ENCODE peak calls at places on chromosome 7, in eight cellular contexts. Z is keratinocyte, F is heart left ventricle, L is HCT116, E is Panc1, J is H1, O is spleen, R is Peyer's patch. W is an unnamed sample. For H3K9me3, the result is how much of the 10 kb centered on the place peaks cover.

GRCh38 chr7:45610019-45610418 is 35.9 kb downstream of the ADCY1 start:
- DNase-seq in J (no peak), F (no peak), Z (no peak), R (no peak), L (no peak), E (no peak), O (no peak), W (no peak)

GRCh38 chr7:46383605-46384004 is 462.5 kb upstream of the IGFBP3 start:
- DNase-seq in J (no peak), F (no peak), E (no peak), Z (peak), O (no peak), R (no peak), L (no peak), W (no peak)

GRCh38 chr7:131231381-131232220 is 96.1 kb upstream of the MKLN1 start:
- DNase-seq in J (no peak), L (no peak), R (no peak), E (no peak), O (peak), Z (no peak), F (no peak), W (peak)

GRCh38 chr7:76206633-76207032 is 4.9 kb downstream of the SRRM3 start:
- DNase-seq in Z (no peak), O (no peak), R (no peak), E (no peak), L (no peak), F (no peak), J (no peak), W (no peak)

GRCh38 chr7:107725138-107725740 is 18.7 kb upstream of the CBLL1 start:
- DNase-seq in E (peak), O (no peak), Z (peak), J (no peak), L (peak), R (no peak), F (no peak), W (peak)

GRCh38 chr7:31767686-31768358 is 80.8 kb downstream of the PPP1R17 start:
- DNase-seq in E (no peak), J (peak), O (no peak), Z (no peak), L (no peak), F (no peak), R (no peak), W (no peak)

GRCh38 chr7:1920266-1920681 is 250.2 kb downstream of the ELFN1 start:
- DNase-seq in R (no peak), F (no peak), O (peak), J (no peak), E (no peak), Z (no peak), L (no peak), W (no peak)

GRCh38 chr7:132347129-132347528 is 229.1 kb downstream of the PLXNA4 start:
- DNase-seq in J (no peak), E (no peak), Z (no peak), R (no peak), O (no peak), L (no peak), F (no peak), W (no peak)

GRCh38 chr7:31443457-31443856 is 70.4 kb upstream of the ITPRID1 start:
- DNase-seq in E (peak), F (no peak), L (peak), J (no peak), Z (peak), O (no peak), R (no peak), W (no peak)

GRCh38 chr7:36188266-36188665 is 35.2 kb downstream of the EEPD1 start:
- DNase-seq in E (no peak), Z (no peak), J (no peak), O (no peak), L (no peak), R (no peak), F (no peak), W (no peak)

GRCh38 chr7:115122388-115122787 is 200.5 kb downstream of the MDFIC start:
- DNase-seq in Z (no peak), F (no peak), E (no peak), L (no peak), J (no peak), R (no peak), O (no peak), W (no peak)

GRCh38 chr7:153422291-153423189 is 629.7 kb upstream of the DPP6 start:
- DNase-seq in E (no peak), Z (no peak), O (no peak), R (no peak), J (no peak), L (no peak), F (no peak), W (no peak)

GRCh38 chr7:81014266-81014665 is 95.4 kb upstream of the SEMA3C start:
- DNase-seq in Z (peak), R (no peak), F (no peak), E (peak), O (no peak), L (no peak), J (no peak), W (no peak)

GRCh38 chr7:28125381-28126046 is 55.1 kb downstream of the JAZF1 start:
- DNase-seq in R (no peak), O (no peak), L (no peak), E (no peak), Z (no peak), F (no peak), J (no peak), W (peak)

GRCh38 chr7:29408841-29409243 is 154.8 kb upstream of the PRR15 start:
- DNase-seq in J (peak), O (no peak), E (peak), R (no peak), Z (peak), L (peak), F (no peak), W (peak)

GRCh38 chr7:149459540-149460433 is 1.1 kb downstream of the ZNF777 start:
- DNase-seq in F (no peak), R (no peak), J (no peak), O (no peak), Z (no peak), E (no peak), L (no peak), W (no peak)

GRCh38 chr7:124033093-124033806 is 383 bp upstream of the TMEM229A start:
- DNase-seq in F (peak), Z (no peak), E (no peak), J (no peak), O (no peak), L (no peak), R (peak), W (no peak)

GRCh38 chr7:97732567-97733275 is 835 bp downstream of the TAC1 start:
- DNase-seq in F (peak), R (no peak), J (no peak), O (no peak), L (no peak), E (no peak), Z (no peak), W (no peak)

GRCh38 chr7:114759347-114760062 is 162.4 kb upstream of the MDFIC start:
- DNase-seq in R (no peak), Z (no peak), O (no peak), E (no peak), J (no peak), L (no peak), F (no peak), W (no peak)

GRCh38 chr7:21616796-21617436 is 74.1 kb downstream of the DNAH11 start:
- DNase-seq in F (no peak), O (no peak), L (peak), R (no peak), Z (peak), E (peak), J (no peak), W (no peak)

GRCh38 chr7:145009866-145010265 is 174.0 kb upstream of the TPK1 start:
- DNase-seq in O (no peak), R (no peak), J (no peak), Z (no peak), E (no peak), F (no peak), L (no peak), W (no peak)

GRCh38 chr7:98867271-98867701 is 2.5 kb downstream of the TMEM130 start:
- DNase-seq in R (peak), Z (no peak), E (no peak), L (no peak), O (peak), F (no peak), J (no peak), W (no peak)

DNA sequence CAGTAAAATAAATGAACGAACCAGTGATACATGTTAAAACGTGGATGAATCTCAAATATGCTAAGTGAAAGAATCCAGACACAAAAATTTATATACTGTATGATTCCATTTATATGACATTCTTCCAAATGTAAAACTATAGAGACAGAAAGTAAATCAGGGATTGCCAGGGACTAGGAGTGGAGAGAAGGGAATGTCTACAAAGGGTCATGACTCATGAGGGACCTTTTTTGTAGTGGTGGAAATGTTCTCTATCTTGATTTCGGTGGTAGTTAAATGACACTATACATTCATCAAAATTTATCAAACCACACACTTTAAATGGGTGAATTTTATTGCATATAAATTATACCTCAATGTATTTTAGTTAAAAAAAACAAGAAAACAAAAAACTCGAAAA is 312.2 kb upstream of the GLI3 start:
- DNase-seq in L (no peak), J (no peak), Z (no peak), E (no peak), R (no peak), F (no peak), O (no peak), W (no peak)
- H3K9me3 ChIP-seq in L (under half), J (under half), Z (under half), E (under half), R (under half), F (under half), O (under half), W (under half)

DNA sequence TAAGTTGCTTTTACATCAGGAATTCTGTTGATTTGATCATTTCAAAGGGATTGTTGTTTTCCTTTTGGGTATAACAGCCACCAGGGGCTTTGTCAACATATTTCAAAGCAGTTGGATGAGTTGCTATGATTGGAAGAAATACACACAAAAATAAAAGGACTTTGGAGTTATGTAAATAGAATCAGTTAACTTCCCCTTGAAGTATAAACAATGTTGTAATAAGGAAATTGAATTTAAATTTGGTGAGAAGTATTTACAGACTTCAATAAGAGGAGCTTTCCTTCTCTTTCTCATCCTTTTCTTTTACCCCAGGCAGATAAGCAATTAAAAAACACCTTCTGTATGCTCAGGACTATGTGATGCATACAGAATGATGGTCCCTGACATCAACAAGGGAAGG is 199.7 kb downstream of the LHFPL3 start:
- DNase-seq in F (no peak), R (no peak), E (no peak), Z (no peak), L (no peak), O (no peak), J (no peak), W (no peak)
- H3K27ac ChIP-seq in F (no peak), R (no peak), E (no peak), Z (no peak), L (no peak), O (no peak), J (no peak), W (no peak)

GRCh38 chr7:74092964-74093339 is 9.3 kb downstream of the LIMK1 start:
- DNase-seq in Z (no peak), E (no peak), O (peak), L (no peak), R (no peak), J (no peak), F (peak), W (peak)
- H3K4me3 ChIP-seq in Z (no peak), E (no peak), O (peak), L (no peak), R (peak), J (no peak), F (no peak), W (peak)

GRCh38 chr7:253491-254336 is 36.3 kb upstream of the FOXL3 start:
- DNase-seq in F (peak), Z (no peak), R (no peak), L (no peak), O (no peak), J (no peak), E (no peak), W (no peak)
- H3K9me3 ChIP-seq in F (under half), Z (under half), R (under half), L (under half), O (under half), J (half or more), E (under half), W (under half)

GRCh38 chr7:156780724-156781455 is 112.1 kb downstream of the LMBR1 start:
- DNase-seq in L (no peak), Z (no peak), R (no peak), E (no peak), F (no peak), O (no peak), J (no peak), W (no peak)

GRCh38 chr7:156778201-156778600 is 114.8 kb downstream of the LMBR1 start:
- DNase-seq in Z (no peak), L (no peak), R (no peak), E (no peak), J (no peak), O (no peak), F (no peak), W (no peak)

GRCh38 chr7:156776527-156776926 is 116.5 kb downstream of the LMBR1 start:
- DNase-seq in L (no peak), Z (no peak), F (no peak), R (no peak), E (no peak), J (no peak), O (no peak), W (no peak)

GRCh38 chr7:156778668-156779067 is 114.3 kb downstream of the LMBR1 start:
- DNase-seq in R (no peak), E (no peak), F (no peak), J (no peak), L (no peak), O (no peak), Z (no peak), W (no peak)

GRCh38 chr7:156777364-156778069 is 115.5 kb downstream of the LMBR1 start:
- DNase-seq in Z (no peak), F (no peak), O (no peak), L (no peak), E (no peak), J (no peak), R (no peak), W (no peak)
- H3K27ac ChIP-seq in Z (no peak), F (no peak), O (no peak), L (no peak), E (no peak), J (no peak), R (no peak), W (no peak)

GRCh38 chr7:141537906-141538305 is 13.3 kb upstream of the AGK start:
- DNase-seq in F (no peak), E (no peak), R (no peak), J (no peak), Z (no peak), L (no peak), O (no peak), W (no peak)
- H3K4me3 ChIP-seq in F (no peak), E (no peak), R (no peak), J (no peak), Z (no peak), L (no peak), O (no peak), W (no peak)

GRCh38 chr7:63092951-63093350 is 905.7 kb upstream of the ZNF722 start:
- DNase-seq in R (no peak), F (no peak), J (no peak), L (no peak), Z (no peak), O (no peak), E (no peak), W (no peak)

GRCh38 chr7:63093481-63093880 is 905.2 kb upstream of the ZNF722 start:
- DNase-seq in Z (no peak), L (no peak), J (no peak), O (no peak), E (no peak), F (no peak), R (no peak), W (no peak)

GRCh38 chr7:63087575-63088190 is 911.0 kb upstream of the ZNF722 start:
- DNase-seq in E (no peak), R (no peak), L (no peak), Z (no peak), F (no peak), J (no peak), O (no peak), W (no peak)
- H3K9me3 ChIP-seq in E (half or more), R (under half), L (under half), Z (under half), F (under half), J (half or more), O (under half), W (under half)

DNA sequence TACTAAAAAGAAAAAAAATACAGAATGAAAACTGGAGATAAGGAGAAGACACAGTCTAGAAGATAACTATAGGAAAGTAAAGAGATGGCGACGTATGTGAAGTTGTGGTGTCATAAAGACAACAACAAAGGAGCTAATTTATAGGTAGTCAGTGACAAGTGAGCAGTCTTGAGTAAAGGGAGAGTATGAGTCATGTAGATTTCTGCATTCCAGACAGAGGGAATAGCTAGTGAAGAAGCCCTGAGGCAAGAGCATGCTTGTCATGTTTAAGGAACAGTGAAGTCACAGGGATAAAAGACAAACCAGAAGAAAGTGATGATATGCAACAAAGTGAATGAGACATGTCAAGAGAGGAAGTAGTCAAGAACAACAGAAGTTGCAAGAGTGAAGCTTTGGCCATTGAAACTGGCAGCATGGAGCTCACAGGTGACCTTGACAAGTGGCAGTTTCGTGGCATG is 2.3 kb upstream of the MIOS start:
- DNase-seq in L (peak), R (no peak), E (peak), O (no peak), F (no peak), Z (peak), J (no peak), W (no peak)
- H3K27ac ChIP-seq in L (no peak), R (no peak), E (no peak), O (no peak), F (no peak), Z (no peak), J (no peak), W (no peak)

GRCh38 chr7:95582578-95583293 is 13.6 kb downstream of the PDK4 start:
- DNase-seq in L (no peak), F (no peak), Z (no peak), O (no peak), E (no peak), J (no peak), R (no peak), W (no peak)

GRCh38 chr7:95581446-95581845 is 14.9 kb downstream of the PDK4 start:
- DNase-seq in O (no peak), Z (no peak), L (no peak), E (no peak), J (no peak), R (no peak), F (no peak), W (no peak)

GRCh38 chr7:95577137-95577536 is 19.2 kb downstream of the PDK4 start:
- DNase-seq in E (no peak), R (no peak), L (no peak), F (no peak), O (no peak), J (no peak), Z (no peak), W (no peak)

GRCh38 chr7:95578299-95578855 is 17.9 kb downstream of the PDK4 start:
- DNase-seq in L (no peak), Z (no peak), R (no peak), F (no peak), E (no peak), J (no peak), O (no peak), W (no peak)

GRCh38 chr7:95579318-95579717 is 17.0 kb downstream of the PDK4 start:
- DNase-seq in O (no peak), R (no peak), Z (no peak), L (no peak), F (no peak), J (no peak), E (no peak), W (no peak)
- H3K4me3 ChIP-seq in O (no peak), R (no peak), Z (no peak), L (no peak), F (no peak), J (no peak), E (no peak), W (no peak)

W was measured in tibial artery.